ENCODE peak calls at places on chromosomes 3 and 15, in nine cellular contexts. R, W, O, Z, K, I, A, C and N are unnamed samples.

GRCh38 chr15:81188354-81188753 is 8.3 kb upstream of the IL16 start:
- DNase-seq in R (no peak), W (no peak), O (no peak), Z (no peak), K (no peak), I (no peak), A (no peak), C (no peak), N (no peak)

GRCh38 chr3:22960326-22960984 is 242.7 kb upstream of the UBE2E2 start:
- DNase-seq in R (peak; percentile 21), W (peak; percentile 22), O (peak; percentile 37), Z (peak; percentile 43), K (no peak), I (peak; percentile 37), A (peak; percentile 69), C (peak; percentile 20), N (no peak)

GRCh38 chr3:88188436-88188835 is 38.7 kb downstream of the C3orf38 start:
- DNase-seq in R (no peak), W (no peak), O (no peak), Z (no peak), K (no peak), I (no peak), A (peak; percentile 42), C (peak; percentile 36), N (no peak)

GRCh38 chr15:80455051-80455648 is 51.0 kb downstream of the ARNT2 start:
- DNase-seq in R (no peak), W (no peak), O (no peak), Z (no peak), K (no peak), I (no peak), A (no peak), C (no peak), N (no peak)

GRCh38 chr15:67537771-67538170 is 4.7 kb upstream of the MAP2K5 start:
- DNase-seq in R (no peak), W (no peak), O (no peak), Z (no peak), K (no peak), I (no peak), A (no peak), C (no peak), N (no peak)

GRCh38 chr3:34889641-34890040 is 749.7 kb upstream of the ARPP21 start:
- DNase-seq in R (no peak), W (no peak), O (no peak), Z (no peak), K (no peak), I (no peak), A (no peak), C (no peak), N (no peak)

GRCh38 chr15:97099040-97099439 is 768.5 kb downstream of the NR2F2 start:
- DNase-seq in R (no peak), W (no peak), O (no peak), Z (no peak), K (no peak), I (no peak), A (no peak), C (no peak), N (no peak)

GRCh38 chr3:36677331-36678007 is 86.9 kb downstream of the DCLK3 start:
- DNase-seq in R (no peak), W (no peak), O (peak; percentile 4), Z (no peak), K (no peak), I (no peak), A (peak; percentile 89), C (no peak), N (no peak)

GRCh38 chr3:7242303-7242635 is 381.4 kb downstream of the GRM7 start:
- DNase-seq in R (no peak), W (no peak), O (no peak), Z (no peak), K (no peak), I (no peak), A (no peak), C (no peak), N (no peak)

GRCh38 chr15:28104326-28104725 is 5.2 kb upstream of the OCA2 start:
- DNase-seq in R (no peak), W (no peak), O (no peak), Z (no peak), K (no peak), I (no peak), A (no peak), C (no peak), N (no peak)

GRCh38 chr3:28287046-28287445 is 45.6 kb downstream of the CMC1 start:
- DNase-seq in R (no peak), W (no peak), O (no peak), Z (no peak), K (no peak), I (no peak), A (no peak), C (no peak), N (no peak)

DNA sequence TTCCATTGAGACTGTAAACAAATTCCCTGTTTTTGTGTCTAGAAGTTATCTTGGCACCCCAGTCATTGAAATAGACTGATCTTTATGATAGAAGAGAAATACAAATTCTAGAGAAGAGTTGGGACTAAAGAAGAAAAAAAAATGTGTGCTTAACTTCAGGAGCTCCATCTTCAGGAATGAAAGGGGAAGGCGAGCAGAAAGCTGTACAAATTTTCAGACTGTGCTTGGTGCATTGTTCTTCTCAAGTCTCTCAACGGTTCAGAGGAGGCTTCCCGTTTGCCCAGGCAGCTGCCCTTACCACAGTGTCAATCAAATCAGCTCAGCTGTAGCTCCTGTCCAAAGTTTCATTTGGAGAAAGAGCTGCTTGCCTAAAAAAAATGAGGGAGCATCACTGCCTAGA is 41.7 kb downstream of the OXSM start:
- DNase-seq in R (no peak), W (peak; percentile 27), O (peak; percentile 75), Z (no peak), K (no peak), I (no peak), A (peak; percentile 75), C (no peak), N (no peak)
- TF ChIP-seq CTCF in R (no peak), W (peak; percentile 27), O (peak; percentile 41), Z (no peak), K (no peak), I (no peak), A (peak; percentile 70), C (no peak), N (peak; percentile 33)

GRCh38 chr3:119690043-119690656 is 12.7 kb upstream of the CFAP91 start:
- DNase-seq in R (no peak), W (no peak), O (peak; percentile 12), Z (no peak), K (no peak), I (no peak), A (peak; percentile 67), C (no peak), N (no peak)
- TF ChIP-seq CTCF in R (peak; percentile 44), W (peak; percentile 61), O (peak; percentile 42), Z (no peak), K (no peak), I (peak; percentile 69), A (peak; percentile 62), C (no peak), N (peak; percentile 39)

GRCh38 chr15:72890043-72890442 is 106.5 kb upstream of the ADPGK start:
- DNase-seq in R (no peak), W (no peak), O (no peak), Z (no peak), K (no peak), I (no peak), A (no peak), C (no peak), N (no peak)

GRCh38 chr15:72888211-72888610 is 104.7 kb upstream of the ADPGK start:
- DNase-seq in R (no peak), W (no peak), O (no peak), Z (no peak), K (no peak), I (no peak), A (no peak), C (no peak), N (no peak)

GRCh38 chr15:72889545-72889944 is 106.0 kb upstream of the ADPGK start:
- DNase-seq in R (no peak), W (no peak), O (no peak), Z (no peak), K (no peak), I (no peak), A (no peak), C (no peak), N (no peak)

GRCh38 chr15:72892986-72893385 is 109.4 kb upstream of the ADPGK start:
- DNase-seq in R (no peak), W (no peak), O (no peak), Z (no peak), K (no peak), I (no peak), A (no peak), C (no peak), N (no peak)
- TF ChIP-seq CTCF in R (no peak), W (no peak), O (no peak), Z (no peak), K (no peak), I (no peak), A (no peak), C (no peak), N (no peak)

GRCh38 chr3:61897848-61898247 is 336.5 kb downstream of the PTPRG start:
- DNase-seq in R (no peak), W (no peak), O (no peak), Z (no peak), K (no peak), I (no peak), A (no peak), C (no peak), N (no peak)

GRCh38 chr3:61896251-61896650 is 334.9 kb downstream of the PTPRG start:
- DNase-seq in R (no peak), W (no peak), O (no peak), Z (no peak), K (no peak), I (no peak), A (no peak), C (no peak), N (no peak)

GRCh38 chr3:61892881-61893280 is 331.5 kb downstream of the PTPRG start:
- DNase-seq in R (no peak), W (no peak), O (no peak), Z (no peak), K (no peak), I (no peak), A (no peak), C (no peak), N (no peak)

GRCh38 chr3:61893840-61894566 is 332.6 kb downstream of the PTPRG start:
- DNase-seq in R (no peak), W (no peak), O (no peak), Z (no peak), K (no peak), I (no peak), A (no peak), C (no peak), N (no peak)

DNA sequence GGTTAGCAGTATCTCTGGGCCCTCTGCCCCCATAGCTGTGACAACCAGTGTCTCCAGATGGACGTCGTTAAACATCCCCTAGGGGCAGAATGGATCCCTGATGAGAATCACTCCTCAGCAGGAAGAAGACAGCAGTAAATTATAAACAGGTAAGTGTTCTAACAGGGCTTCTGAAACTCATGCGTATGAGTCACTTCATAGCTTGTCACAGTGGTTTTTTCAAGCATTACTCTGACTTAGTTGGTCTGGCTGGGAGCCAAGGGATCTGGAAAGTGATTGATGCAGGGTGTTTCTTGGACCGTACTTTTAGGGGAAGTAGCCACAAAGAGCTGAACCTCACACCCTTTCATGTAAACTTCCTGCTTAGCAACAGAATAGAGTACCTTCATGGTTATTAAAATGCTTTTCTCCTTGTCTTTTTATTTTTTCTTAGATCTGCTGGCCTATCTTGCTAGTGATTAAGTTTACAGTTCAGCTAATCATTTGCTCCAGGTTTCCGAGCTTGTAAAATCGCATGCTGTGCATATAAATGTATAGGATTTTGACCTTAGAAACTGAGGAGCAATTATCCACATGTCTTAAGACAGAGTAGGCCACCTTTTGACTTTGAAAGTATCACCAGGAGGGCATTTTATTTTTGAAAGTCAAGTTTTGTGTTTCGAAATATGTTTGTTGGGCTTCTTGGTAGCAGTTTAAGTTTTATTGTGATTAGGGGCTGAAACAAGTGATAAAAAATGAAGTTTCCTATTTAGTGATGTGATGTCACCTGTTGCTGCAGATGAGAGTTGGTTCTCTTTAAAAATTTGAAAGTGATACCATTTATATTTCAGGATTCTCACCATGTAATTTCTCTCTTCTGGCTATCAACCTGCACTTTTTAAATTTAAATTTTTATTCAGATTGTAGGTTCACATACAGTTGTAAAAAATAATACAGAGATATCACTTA is 333.9 kb downstream of the PTPRG start:
- DNase-seq in R (peak; percentile 56), W (no peak), O (peak; percentile 42), Z (peak; percentile 25), K (no peak), I (no peak), A (peak; percentile 95), C (peak; percentile 45), N (no peak)
- TF ChIP-seq CTCF in R (no peak), W (no peak), O (no peak), Z (no peak), K (no peak), I (no peak), A (peak; percentile 17), C (no peak), N (no peak)